ENCODE peak calls at places on chromosomes 6 and 20, in four cellular contexts. One of them, this sample, is unnamed.
A peak's percentile ranks its signal among the peaks of the same experiment; 100 is the strongest.

GRCh38 chr6:136614994-136615393 is 64.8 kb upstream of the MAP7 start:
- DNase-seq in H9: no peak
- DNase-seq in GM12864: no peak
- DNase-seq in choroid plexus epithelial cell: no peak
- DNase-seq in this sample: no peak

GRCh38 chr6:75747371-75747984 is 1.6 kb upstream of the MYO6 start:
- DNase-seq in H9: no peak
- DNase-seq in GM12864: no peak
- DNase-seq in choroid plexus epithelial cell: no peak
- DNase-seq in this sample: no peak

GRCh38 chr20:41321003-41321402 is 3.5 kb upstream of the ZHX3 start:
- DNase-seq in H9: no peak
- DNase-seq in GM12864: no peak
- DNase-seq in choroid plexus epithelial cell: no peak
- DNase-seq in this sample: no peak

GRCh38 chr6:7107578-7108195 is at the start of gene RREB1:
- DNase-seq in H9: peak; percentile 70
- DNase-seq in GM12864: no peak
- DNase-seq in choroid plexus epithelial cell: peak; percentile 57
- DNase-seq in this sample: peak; percentile 93

GRCh38 chr20:58892932-58893224 is 40.4 kb downstream of the GNAS start:
- DNase-seq in H9: no peak
- DNase-seq in GM12864: no peak
- DNase-seq in choroid plexus epithelial cell: no peak
- DNase-seq in this sample: peak; percentile 32

GRCh38 chr6:79710127-79710526 is 79.0 kb downstream of the SH3BGRL2 start:
- DNase-seq in H9: no peak
- DNase-seq in GM12864: no peak
- DNase-seq in choroid plexus epithelial cell: no peak
- DNase-seq in this sample: no peak

GRCh38 chr20:38137441-38138037 is 27.5 kb downstream of the TGM2 start:
- DNase-seq in H9: no peak
- DNase-seq in GM12864: no peak
- DNase-seq in choroid plexus epithelial cell: no peak
- DNase-seq in this sample: no peak

GRCh38 chr20:13610205-13610604 is 28.5 kb downstream of the TASP1 start:
- DNase-seq in H9: peak; percentile 49
- DNase-seq in GM12864: no peak
- DNase-seq in choroid plexus epithelial cell: no peak
- DNase-seq in this sample: peak; percentile 12

GRCh38 chr6:53070808-53071207 is 5.6 kb downstream of the FBXO9 start:
- DNase-seq in H9: no peak
- DNase-seq in GM12864: no peak
- DNase-seq in choroid plexus epithelial cell: peak; percentile 29
- DNase-seq in this sample: peak; percentile 76

GRCh38 chr6:130296854-130297253 is 69.0 kb upstream of the TMEM200A start:
- DNase-seq in H9: no peak
- DNase-seq in GM12864: no peak
- DNase-seq in choroid plexus epithelial cell: peak; percentile 26
- DNase-seq in this sample: no peak

GRCh38 chr6:121460170-121460569 is 24.7 kb downstream of the GJA1 start:
- DNase-seq in H9: no peak
- DNase-seq in GM12864: no peak
- DNase-seq in choroid plexus epithelial cell: no peak
- DNase-seq in this sample: no peak

GRCh38 chr6:121465101-121465500 is 29.7 kb downstream of the GJA1 start:
- DNase-seq in H9: no peak
- DNase-seq in GM12864: no peak
- DNase-seq in choroid plexus epithelial cell: no peak
- DNase-seq in this sample: no peak

GRCh38 chr6:121463087-121463486 is 27.6 kb downstream of the GJA1 start:
- DNase-seq in H9: no peak
- DNase-seq in GM12864: no peak
- DNase-seq in choroid plexus epithelial cell: no peak
- DNase-seq in this sample: no peak
- TF ChIP-seq CTCF in H9: no peak
- TF ChIP-seq CTCF in GM12864: no peak
- TF ChIP-seq CTCF in choroid plexus epithelial cell: no peak
- TF ChIP-seq CTCF in this sample: no peak

GRCh38 chr20:48150568-48150967 is 365.3 kb upstream of the SULF2 start:
- DNase-seq in H9: no peak
- DNase-seq in GM12864: no peak
- DNase-seq in choroid plexus epithelial cell: no peak
- DNase-seq in this sample: no peak

GRCh38 chr20:48148020-48148419 is 362.7 kb upstream of the SULF2 start:
- DNase-seq in H9: no peak
- DNase-seq in GM12864: no peak
- DNase-seq in choroid plexus epithelial cell: no peak
- DNase-seq in this sample: no peak

GRCh38 chr20:48149887-48150286 is 364.6 kb upstream of the SULF2 start:
- DNase-seq in H9: no peak
- DNase-seq in GM12864: no peak
- DNase-seq in choroid plexus epithelial cell: no peak
- DNase-seq in this sample: no peak

GRCh38 chr20:48147326-48147725 is 362.0 kb upstream of the SULF2 start:
- DNase-seq in H9: no peak
- DNase-seq in GM12864: no peak
- DNase-seq in choroid plexus epithelial cell: no peak
- DNase-seq in this sample: no peak

DNA sequence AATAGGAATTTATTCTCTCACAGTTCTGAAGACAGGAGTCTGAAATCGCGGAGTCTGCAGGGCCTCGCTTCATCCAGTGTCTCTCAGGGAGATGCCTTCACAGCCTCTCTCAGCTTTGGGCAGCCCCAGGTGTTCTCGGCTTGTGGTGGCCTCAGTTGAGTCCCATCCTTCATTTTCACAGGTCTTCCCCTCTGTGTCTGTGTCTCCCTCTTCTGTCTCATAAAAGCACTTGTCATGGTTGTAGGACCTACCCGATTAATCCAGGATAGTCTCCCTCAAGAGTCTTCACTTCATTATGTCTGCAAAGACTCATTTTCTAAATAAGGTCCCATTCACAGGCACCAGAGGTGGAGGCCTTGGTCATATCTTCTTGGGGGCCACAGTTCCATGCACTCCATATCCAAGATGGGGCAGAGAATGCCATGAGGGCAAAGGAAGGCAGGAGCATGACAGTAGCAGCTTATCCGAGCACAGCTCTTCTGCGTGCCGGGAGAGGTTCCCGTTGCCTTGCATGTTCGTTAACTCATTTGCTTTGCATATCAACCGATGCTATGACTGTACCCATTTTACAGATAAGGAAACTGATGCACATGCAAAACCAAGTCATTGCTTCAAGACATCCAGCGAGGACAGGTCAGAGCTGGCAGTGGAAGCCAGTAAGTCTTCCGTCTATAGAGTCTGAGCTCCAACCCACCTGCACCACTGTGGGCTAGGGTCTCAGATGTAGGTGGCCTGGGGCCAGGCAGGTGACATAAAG is 363.8 kb upstream of the SULF2 start:
- DNase-seq in H9: no peak
- DNase-seq in GM12864: no peak
- DNase-seq in choroid plexus epithelial cell: no peak
- DNase-seq in this sample: no peak
- TF ChIP-seq CTCF in H9: no peak
- TF ChIP-seq CTCF in GM12864: no peak
- TF ChIP-seq CTCF in choroid plexus epithelial cell: no peak
- TF ChIP-seq CTCF in this sample: no peak

GRCh38 chr20:2228926-2229325 is 66.9 kb upstream of the TGM3 start:
- DNase-seq in H9: no peak
- DNase-seq in GM12864: no peak
- DNase-seq in choroid plexus epithelial cell: no peak
- DNase-seq in this sample: no peak

GRCh38 chr20:2221933-2222332 is 73.9 kb upstream of the TGM3 start:
- DNase-seq in H9: no peak
- DNase-seq in GM12864: no peak
- DNase-seq in choroid plexus epithelial cell: no peak
- DNase-seq in this sample: no peak

GRCh38 chr20:2220298-2220697 is 75.5 kb upstream of the TGM3 start:
- DNase-seq in H9: no peak
- DNase-seq in GM12864: no peak
- DNase-seq in choroid plexus epithelial cell: no peak
- DNase-seq in this sample: no peak

GRCh38 chr20:2219481-2220006 is 76.3 kb upstream of the TGM3 start:
- DNase-seq in H9: no peak
- DNase-seq in GM12864: no peak
- DNase-seq in choroid plexus epithelial cell: no peak
- DNase-seq in this sample: no peak

DNA sequence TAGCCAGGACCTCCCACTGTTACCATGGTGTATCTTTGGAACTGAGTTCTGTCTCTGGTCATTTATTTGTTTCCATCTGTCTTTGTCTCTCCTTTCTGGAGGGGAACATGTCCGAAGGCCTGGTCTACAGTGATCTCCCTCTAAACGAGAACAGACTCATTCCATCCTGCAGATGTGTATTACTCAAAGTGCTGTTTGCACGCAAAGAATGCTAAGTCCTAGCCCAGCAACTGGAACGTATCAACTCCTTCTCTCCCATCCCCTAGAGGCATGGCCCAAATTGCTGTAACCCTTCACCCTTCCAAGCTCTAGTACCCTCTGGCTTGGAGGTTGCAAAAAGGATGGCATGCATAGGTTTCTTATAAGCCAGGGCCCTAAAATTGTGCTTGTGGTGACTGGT is 71.6 kb upstream of the TGM3 start:
- DNase-seq in H9: no peak
- DNase-seq in GM12864: no peak
- DNase-seq in choroid plexus epithelial cell: no peak
- DNase-seq in this sample: no peak
- TF ChIP-seq CTCF in H9: no peak
- TF ChIP-seq CTCF in GM12864: no peak
- TF ChIP-seq CTCF in choroid plexus epithelial cell: no peak
- TF ChIP-seq CTCF in this sample: no peak

GRCh38 chr6:125974214-125974866 is 12.0 kb upstream of the TRMT11 start:
- DNase-seq in H9: no peak
- DNase-seq in GM12864: no peak
- DNase-seq in choroid plexus epithelial cell: peak; percentile 83
- DNase-seq in this sample: no peak
- TF ChIP-seq CTCF in H9: peak; percentile 66
- TF ChIP-seq CTCF in GM12864: peak; percentile 40
- TF ChIP-seq CTCF in choroid plexus epithelial cell: peak; percentile 56
- TF ChIP-seq CTCF in this sample: peak; percentile 52

GRCh38 chr6:35419961-35420360 is 32.2 kb upstream of the FANCE start:
- DNase-seq in H9: no peak
- DNase-seq in GM12864: no peak
- DNase-seq in choroid plexus epithelial cell: no peak
- DNase-seq in this sample: no peak

GRCh38 chr6:35413911-35414310 is 38.2 kb upstream of the FANCE start:
- DNase-seq in H9: no peak
- DNase-seq in GM12864: no peak
- DNase-seq in choroid plexus epithelial cell: no peak
- DNase-seq in this sample: no peak

GRCh38 chr6:35415065-35415880 is 36.9 kb upstream of the FANCE start:
- DNase-seq in H9: peak; percentile 72
- DNase-seq in GM12864: no peak
- DNase-seq in choroid plexus epithelial cell: peak; percentile 96
- DNase-seq in this sample: peak; percentile 45

GRCh38 chr6:35417979-35418661 is 34.0 kb upstream of the FANCE start:
- DNase-seq in H9: no peak
- DNase-seq in GM12864: no peak
- DNase-seq in choroid plexus epithelial cell: no peak
- DNase-seq in this sample: no peak

DNA sequence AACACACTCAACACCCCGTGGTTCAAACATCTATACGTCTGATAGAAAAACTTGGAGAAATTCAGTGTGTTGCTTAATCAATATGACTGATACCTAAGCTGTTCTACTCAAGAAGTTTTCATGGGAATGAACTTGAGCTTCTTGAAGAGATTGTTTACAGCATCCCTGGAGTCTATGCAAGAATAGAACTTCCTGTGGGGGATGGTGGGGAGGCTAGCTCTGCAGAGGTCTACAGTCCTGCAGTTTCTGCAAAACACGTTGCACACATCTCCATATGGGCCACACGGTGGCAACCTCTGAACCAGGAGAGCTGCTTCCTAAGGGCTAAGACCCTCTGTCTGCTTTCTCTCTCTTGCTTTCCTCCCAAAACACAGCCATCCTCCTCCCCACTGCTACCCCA is 32.7 kb upstream of the FANCE start:
- DNase-seq in H9: no peak
- DNase-seq in GM12864: no peak
- DNase-seq in choroid plexus epithelial cell: peak; percentile 95
- DNase-seq in this sample: no peak
- TF ChIP-seq CTCF in H9: peak; percentile 45
- TF ChIP-seq CTCF in GM12864: peak; percentile 9
- TF ChIP-seq CTCF in choroid plexus epithelial cell: peak; percentile 66
- TF ChIP-seq CTCF in this sample: no peak

GRCh38 chr6:103122766-103123601 is 1729.5 kb downstream of the GRIK2 start:
- DNase-seq in H9: peak; percentile 89
- DNase-seq in GM12864: no peak
- DNase-seq in choroid plexus epithelial cell: peak; percentile 54
- DNase-seq in this sample: peak; percentile 17
- TF ChIP-seq CTCF in H9: peak; percentile 83
- TF ChIP-seq CTCF in GM12864: peak; percentile 56
- TF ChIP-seq CTCF in choroid plexus epithelial cell: peak; percentile 61
- TF ChIP-seq CTCF in this sample: peak; percentile 82

DNA sequence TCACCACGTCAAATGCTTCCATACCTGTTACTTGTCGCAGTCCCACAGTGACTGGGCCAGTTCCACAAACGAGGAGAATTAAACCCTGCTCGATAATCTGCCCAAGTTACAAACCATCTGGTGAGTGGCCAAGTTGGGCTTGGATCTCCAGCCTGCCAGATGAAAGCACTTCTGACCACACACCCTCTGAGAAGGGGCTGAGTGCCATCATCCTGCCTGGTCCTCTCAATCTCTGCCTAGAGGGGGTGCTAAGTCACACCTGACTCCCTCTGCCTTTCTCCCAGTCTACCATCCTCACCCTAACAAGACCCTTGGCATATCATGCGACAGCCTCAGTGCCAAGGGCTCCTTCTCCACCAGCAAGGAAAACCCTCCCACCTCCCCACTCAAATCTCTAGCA is 15.8 kb downstream of the RRP36 start:
- DNase-seq in H9: peak; percentile 22
- DNase-seq in GM12864: no peak
- DNase-seq in choroid plexus epithelial cell: no peak
- DNase-seq in this sample: no peak
- TF ChIP-seq CTCF in H9: no peak
- TF ChIP-seq CTCF in GM12864: no peak
- TF ChIP-seq CTCF in choroid plexus epithelial cell: peak; percentile 7
- TF ChIP-seq CTCF in this sample: no peak

GRCh38 chr6:9612489-9612888 is 802.4 kb downstream of the TFAP2A start:
- DNase-seq in H9: no peak
- DNase-seq in GM12864: no peak
- DNase-seq in choroid plexus epithelial cell: peak; percentile 8
- DNase-seq in this sample: no peak

GRCh38 chr6:9611016-9611415 is 803.9 kb downstream of the TFAP2A start:
- DNase-seq in H9: no peak
- DNase-seq in GM12864: no peak
- DNase-seq in choroid plexus epithelial cell: no peak
- DNase-seq in this sample: no peak

GRCh38 chr6:9606435-9607134 is 808.3 kb downstream of the TFAP2A start:
- DNase-seq in H9: peak; percentile 73
- DNase-seq in GM12864: no peak
- DNase-seq in choroid plexus epithelial cell: no peak
- DNase-seq in this sample: no peak
- TF ChIP-seq CTCF in H9: peak; percentile 45
- TF ChIP-seq CTCF in GM12864: no peak
- TF ChIP-seq CTCF in choroid plexus epithelial cell: no peak
- TF ChIP-seq CTCF in this sample: no peak